ENCODE peak calls at places on chromosome 22, in four cellular contexts. S is retinal pigment epithelial cell, L is foreskin fibroblast, U is AG04449. X is an unnamed sample.

GRCh38 chr22:29030618-29031235 is 30.9 kb downstream of the C22orf31 start:
- DNase-seq in L (peak), S (peak), U (no peak), X (peak)

GRCh38 chr22:21094911-21095772 is 49.4 kb downstream of the LRRC74B start:
- DNase-seq in U (no peak), L (no peak), S (no peak), X (no peak)

GRCh38 chr22:44520695-44521094 is 22.7 kb upstream of the RTL6 start:
- DNase-seq in L (no peak), S (no peak), U (no peak), X (no peak)

GRCh38 chr22:21451545-21452520 is 15.4 kb upstream of the TMEM191C start:
- DNase-seq in U (no peak), S (no peak), L (no peak), X (no peak)

GRCh38 chr22:44589831-44590230 is 91.8 kb upstream of the RTL6 start:
- DNase-seq in L (no peak), U (no peak), S (no peak), X (no peak)

GRCh38 chr22:32389685-32390084 is 22.4 kb downstream of the RTCB start:
- DNase-seq in S (no peak), L (no peak), U (no peak), X (no peak)

GRCh38 chr22:42752230-42752746 is 31.6 kb upstream of the A4GALT start:
- DNase-seq in U (no peak), L (no peak), S (no peak), X (no peak)

GRCh38 chr22:45877651-45878050 is 99.3 kb downstream of the WNT7B start:
- DNase-seq in L (no peak), S (no peak), U (no peak), X (no peak)

GRCh38 chr22:33328789-33329296 is 270.7 kb upstream of the SYN3 start:
- DNase-seq in S (peak), L (no peak), U (peak), X (peak)

GRCh38 chr22:29520851-29521250 is 32.7 kb downstream of the THOC5 start:
- DNase-seq in U (peak), L (peak), S (peak), X (no peak)

GRCh38 chr22:44670220-44670983 is 31.6 kb upstream of the PRR5 start:
- DNase-seq in L (no peak), S (no peak), U (no peak), X (no peak)

GRCh38 chr22:32202161-32202538 is 2.7 kb downstream of the RFPL2 start:
- DNase-seq in S (no peak), L (no peak), U (no peak), X (no peak)

GRCh38 chr22:40203568-40203967 is 25.8 kb downstream of the TNRC6B start:
- DNase-seq in S (no peak), U (no peak), L (no peak), X (no peak)

GRCh38 chr22:47610281-47610680 is 847.8 kb downstream of the TBC1D22A start:
- DNase-seq in S (no peak), L (no peak), U (no peak), X (no peak)

GRCh38 chr22:29268511-29269229 is 602 bp downstream of the EWSR1 start:
- DNase-seq in U (no peak), L (peak), S (peak), X (no peak)

GRCh38 chr22:19149962-19150361 is at the start of gene GSC2:
- DNase-seq in S (no peak), L (no peak), U (no peak), X (no peak)
- H3K4me3 ChIP-seq in S (no peak), L (no peak), U (no peak), X (no peak)

GRCh38 chr22:37420656-37421467 is 6.4 kb downstream of the ELFN2 start:
- DNase-seq in S (no peak), L (no peak), U (no peak), X (no peak)
- H3K4me3 ChIP-seq in S (peak), L (peak), U (peak), X (peak)

DNA sequence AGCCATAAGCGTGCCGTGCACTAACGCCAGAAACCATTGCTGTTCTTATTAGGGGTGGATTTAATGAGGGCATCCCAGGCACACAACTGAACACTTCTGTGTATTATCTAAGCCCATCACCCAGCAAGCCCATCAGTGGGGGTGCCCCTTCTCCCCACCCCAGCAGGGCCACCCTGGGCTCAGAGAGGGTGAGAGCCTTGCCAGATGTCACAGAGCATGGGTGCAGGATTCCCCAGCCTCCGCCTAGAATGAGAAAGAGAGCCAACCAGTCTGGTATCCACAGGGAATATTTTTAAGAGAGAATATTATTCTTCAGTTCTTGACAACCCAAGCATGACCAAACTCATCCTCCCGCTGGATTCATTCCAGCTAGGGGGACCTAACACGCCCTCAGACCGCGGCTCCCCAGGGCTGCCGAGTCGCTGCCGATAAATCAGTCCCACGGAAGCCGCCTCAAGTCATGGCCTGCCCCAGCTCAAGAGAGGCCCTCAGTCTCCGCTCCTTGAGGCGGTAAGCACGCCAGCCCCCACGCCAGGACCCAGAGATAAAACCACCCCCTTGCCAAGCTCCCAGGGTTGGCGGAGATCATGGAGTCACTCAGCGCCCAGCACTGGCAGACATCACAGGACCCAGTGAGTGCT is 47.2 kb downstream of the MN1 start:
- DNase-seq in S (no peak), L (no peak), U (no peak), X (no peak)
- H3K4me3 ChIP-seq in S (no peak), L (no peak), U (no peak), X (no peak)

DNA sequence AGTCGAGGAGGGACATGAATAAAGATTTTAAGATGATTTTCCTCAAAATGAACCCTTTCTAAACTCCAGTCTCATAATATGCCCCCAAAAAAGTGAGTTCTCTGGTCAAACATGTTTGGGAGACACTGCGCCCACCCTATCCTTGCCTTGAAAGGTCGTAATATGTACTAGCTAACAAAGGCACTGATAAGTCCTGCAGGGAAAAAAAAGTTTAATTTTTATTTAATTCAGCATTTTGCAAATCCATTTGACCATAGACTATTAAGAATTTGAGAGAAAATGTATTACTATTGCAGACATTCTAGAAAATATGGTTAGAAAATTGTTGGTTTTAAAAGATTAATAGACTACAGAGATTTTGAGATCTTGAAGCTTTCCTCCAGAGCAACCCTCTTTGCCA is 120.6 kb upstream of the ASPHD2 start:
- DNase-seq in U (no peak), S (no peak), L (no peak), X (no peak)
- H3K4me3 ChIP-seq in U (no peak), S (no peak), L (no peak), X (no peak)

DNA sequence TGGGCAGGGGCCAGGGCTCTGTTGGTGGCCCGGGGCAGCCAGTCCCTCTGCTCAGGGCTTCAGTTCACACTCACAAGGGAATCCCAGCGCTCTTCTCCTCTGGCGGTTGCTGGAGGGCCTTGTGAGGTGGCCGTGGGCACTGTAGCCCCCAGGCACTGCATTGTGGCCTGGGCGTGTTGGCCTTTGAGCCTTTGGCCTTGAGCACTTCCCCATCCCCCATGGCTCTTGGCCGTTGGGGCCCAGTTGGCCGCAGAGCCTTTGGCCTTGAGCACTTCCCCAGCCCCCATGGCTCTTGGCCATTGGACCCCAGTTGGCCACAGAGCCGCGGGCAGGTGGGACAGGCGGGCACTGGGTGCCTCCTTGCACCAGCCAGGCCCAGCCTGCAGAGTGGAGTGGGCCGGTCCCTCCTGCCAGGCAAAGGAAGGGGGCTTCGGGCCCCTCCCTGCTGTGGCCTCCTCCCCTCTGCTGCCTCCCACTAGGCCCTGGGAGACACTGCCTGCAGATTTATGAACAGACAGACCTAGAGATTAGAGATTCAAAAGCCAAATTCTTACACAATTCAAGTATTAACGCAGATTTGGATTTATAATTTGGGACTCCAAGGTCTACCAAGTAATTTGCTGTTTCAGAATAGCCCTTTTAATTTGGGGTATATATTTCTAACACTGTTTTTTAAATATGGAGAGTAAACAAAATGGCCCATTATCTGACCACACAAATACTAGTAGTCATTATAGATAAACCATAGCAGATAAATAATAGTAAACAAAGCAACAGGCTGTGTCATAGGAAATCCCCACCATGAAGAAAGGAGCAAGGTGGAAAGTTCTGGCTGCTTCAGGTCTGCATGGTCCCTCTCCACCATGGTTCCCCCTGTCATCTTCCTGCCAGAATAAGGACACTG is 18.2 kb upstream of the TXNRD2 start:
- DNase-seq in L (no peak), S (no peak), U (no peak), X (no peak)
- H3K4me3 ChIP-seq in L (no peak), S (peak), U (no peak), X (peak)

DNA sequence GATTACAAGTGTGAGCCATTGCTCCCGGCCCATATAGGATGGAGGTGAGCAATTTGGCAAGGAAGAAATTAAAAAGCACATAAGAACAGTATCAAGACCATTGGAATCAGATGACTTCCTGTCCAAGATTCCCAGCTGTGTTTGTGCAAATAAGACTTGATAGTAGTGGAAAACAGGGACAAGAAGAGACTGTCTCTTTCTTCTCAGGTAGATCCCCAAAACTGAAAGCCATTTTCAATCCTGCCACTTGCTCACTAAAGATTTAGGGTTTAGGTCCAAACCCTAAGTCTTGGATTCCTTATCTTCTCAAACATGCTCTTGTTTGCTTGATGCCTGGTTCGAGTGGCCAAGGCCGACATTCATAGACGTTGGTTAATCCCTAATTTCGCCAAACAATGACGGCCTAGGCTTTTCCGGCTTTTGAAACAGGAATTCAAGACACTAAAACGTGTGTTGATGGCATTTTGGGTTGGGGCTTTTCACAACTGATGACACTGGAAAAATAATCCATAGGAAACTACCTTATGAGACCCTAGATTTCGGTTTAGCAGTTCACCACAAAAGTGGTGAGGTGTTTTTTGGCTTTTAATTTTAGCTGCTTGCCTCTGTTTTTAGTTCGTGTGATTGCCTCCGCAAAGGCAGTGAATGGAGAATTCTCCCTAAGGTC is 1.0 kb upstream of the GTPBP1 start:
- DNase-seq in S (no peak), U (no peak), L (no peak), X (no peak)
- H3K4me3 ChIP-seq in S (peak), U (peak), L (peak), X (peak)

GRCh38 chr22:50696251-50696798 is 23.7 kb downstream of the SHANK3 start:
- DNase-seq in U (no peak), S (no peak), L (no peak), X (no peak)
- H3K4me3 ChIP-seq in U (no peak), S (no peak), L (peak), X (peak)

DNA sequence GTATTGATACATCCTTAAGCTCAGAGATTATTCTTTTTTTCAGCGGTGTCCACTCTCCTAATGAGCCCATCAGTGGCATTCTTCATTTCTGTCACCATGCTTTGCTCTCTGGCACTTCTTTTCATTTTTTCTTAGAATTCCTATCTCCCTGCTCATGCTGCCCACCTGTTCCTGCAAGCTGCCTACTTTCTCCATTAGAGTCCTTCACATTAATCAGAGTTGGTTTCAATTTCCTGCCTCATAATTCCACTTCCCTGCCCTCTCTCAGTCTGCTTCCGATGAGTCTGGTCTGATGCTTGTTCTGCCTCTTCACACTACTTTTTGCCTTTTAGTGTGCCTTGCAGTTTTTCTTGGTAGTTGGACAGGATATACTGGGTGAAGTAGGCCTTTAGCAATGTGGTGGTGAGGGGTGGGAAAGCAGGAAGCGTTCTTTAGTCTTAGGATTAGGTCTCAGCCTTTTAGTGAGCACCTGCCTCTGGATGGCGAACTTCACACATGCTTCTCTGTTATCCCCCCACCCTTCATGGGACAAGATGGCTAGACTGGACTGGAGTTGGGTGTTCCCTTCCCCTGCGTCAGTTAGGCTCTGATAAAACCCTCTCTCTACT is 53.6 kb downstream of the CECR2 start:
- DNase-seq in U (no peak), S (no peak), L (no peak), X (no peak)
- H3K4me3 ChIP-seq in U (no peak), S (no peak), L (no peak), X (no peak)

GRCh38 chr22:41567452-41567768 is 6.6 kb downstream of the CSDC2 start:
- DNase-seq in L (no peak), S (no peak), U (no peak), X (no peak)

GRCh38 chr22:41564563-41564962 is 3.8 kb downstream of the CSDC2 start:
- DNase-seq in U (no peak), L (no peak), S (no peak), X (no peak)

GRCh38 chr22:41571786-41572185 is 11.0 kb downstream of the CSDC2 start:
- DNase-seq in S (no peak), U (no peak), L (no peak), X (no peak)

GRCh38 chr22:41565403-41566054 is 4.7 kb downstream of the CSDC2 start:
- DNase-seq in S (no peak), U (no peak), L (peak), X (no peak)

DNA sequence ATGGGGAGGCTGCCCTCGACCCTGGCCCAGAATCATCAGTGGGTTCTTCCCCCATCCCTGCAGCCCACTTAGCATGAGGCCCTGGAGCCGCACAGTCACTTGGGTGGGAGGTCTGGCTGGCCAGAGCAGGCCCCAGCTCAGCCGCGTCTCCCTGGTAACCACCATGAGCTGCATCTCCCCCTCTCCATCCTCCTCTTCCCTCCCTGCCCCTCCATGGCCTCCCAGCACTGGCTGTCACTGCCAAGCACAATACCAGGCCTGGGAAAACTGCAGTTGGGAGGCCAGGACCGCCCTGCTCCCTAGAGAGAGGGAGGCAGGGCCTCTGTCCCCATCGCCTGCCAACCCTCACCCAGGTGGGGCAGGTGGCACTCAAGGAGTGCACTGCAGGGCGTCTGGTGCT is 8.0 kb downstream of the CSDC2 start:
- DNase-seq in L (no peak), U (no peak), S (no peak), X (no peak)
- H3K4me3 ChIP-seq in L (no peak), U (no peak), S (no peak), X (no peak)

GRCh38 chr22:30575011-30575671 is 676 bp upstream of the GAL3ST1 start:
- DNase-seq in U (no peak), S (no peak), L (peak), X (no peak)
- H3K4me3 ChIP-seq in U (no peak), S (peak), L (no peak), X (peak)